ENCODE peak calls at places on chromosomes 6 and 20, in four cellular contexts. J is K562, D is GM12878, E is HepG2. A is an unnamed sample.

GRCh38 chr6:36678488-36679042 is at the start of gene CDKN1A:
- DNase-seq in J (peak), D (no peak), E (peak), A (peak)

GRCh38 chr20:5786930-5787826 is 37.0 kb downstream of the SHLD1 start:
- DNase-seq in J (no peak), D (no peak), E (no peak), A (no peak)

GRCh38 chr6:12957321-12958051 is 240.9 kb downstream of the PHACTR1 start:
- DNase-seq in J (no peak), D (no peak), E (no peak), A (peak)

GRCh38 chr6:118559659-118560058 is 11.6 kb downstream of the PLN start:
- DNase-seq in J (no peak), D (no peak), E (no peak), A (no peak)

GRCh38 chr20:603116-603640 is 6.9 kb downstream of the TCF15 start:
- DNase-seq in J (no peak), D (no peak), E (no peak), A (no peak)

GRCh38 chr20:50585678-50586077 is 75.5 kb downstream of the PTPN1 start:
- DNase-seq in J (no peak), D (no peak), E (no peak), A (no peak)

GRCh38 chr20:44464514-44464913 is 11.2 kb upstream of the TTPAL start:
- DNase-seq in J (no peak), D (no peak), E (peak), A (no peak)

GRCh38 chr6:35492664-35493284 is 4.1 kb downstream of the TEAD3 start:
- DNase-seq in J (no peak), D (no peak), E (no peak), A (no peak)

GRCh38 chr6:131043902-131044447 is 19.1 kb downstream of the EPB41L2 start:
- DNase-seq in J (no peak), D (no peak), E (no peak), A (no peak)

GRCh38 chr6:130322673-130323268 is 43.0 kb upstream of the TMEM200A start:
- DNase-seq in J (peak), D (peak), E (peak), A (peak)

GRCh38 chr20:41862023-41862422 is 243.8 kb upstream of the CHD6 start:
- DNase-seq in J (no peak), D (no peak), E (no peak), A (peak)

GRCh38 chr20:53224851-53225250 is 252.7 kb downstream of the TSHZ2 start:
- DNase-seq in J (no peak), D (no peak), E (no peak), A (no peak)

GRCh38 chr20:37943033-37943432 is 40.1 kb downstream of the VSTM2L start:
- DNase-seq in J (no peak), D (no peak), E (no peak), A (no peak)

GRCh38 chr6:35087361-35088280 is 53.5 kb downstream of the TCP11 start:
- DNase-seq in J (no peak), D (no peak), E (no peak), A (no peak)

GRCh38 chr6:89930789-89931188 is 36.5 kb downstream of the GJA10 start:
- DNase-seq in J (no peak), D (no peak), E (no peak), A (no peak)

GRCh38 chr6:106895703-106896040 is 78.9 kb downstream of the CD24 start:
- DNase-seq in J (no peak), D (no peak), E (no peak), A (no peak)

GRCh38 chr6:88360203-88360797 is 194.2 kb upstream of the CNR1 start:
- DNase-seq in J (no peak), D (no peak), E (peak), A (no peak)

GRCh38 chr6:30358340-30358679 is 13.4 kb downstream of the RPP21 start:
- DNase-seq in J (no peak), D (no peak), E (no peak), A (no peak)

GRCh38 chr20:56839222-56839621 is 210.1 kb downstream of the TFAP2C start:
- DNase-seq in J (no peak), D (no peak), E (no peak), A (no peak)

GRCh38 chr20:24066075-24066700 is 77.6 kb upstream of the GGTLC1 start:
- DNase-seq in J (no peak), D (no peak), E (no peak), A (no peak)

GRCh38 chr6:104606361-104606760 is 253.4 kb downstream of the HACE1 start:
- DNase-seq in J (no peak), D (no peak), E (no peak), A (no peak)

GRCh38 chr6:52574709-52575489 is 2.0 kb downstream of the TRAM2 start:
- DNase-seq in J (peak), D (peak), E (no peak), A (no peak)

GRCh38 chr6:69732640-69733039 is 64.2 kb downstream of the LMBRD1 start:
- DNase-seq in J (peak), D (peak), E (no peak), A (no peak)

GRCh38 chr20:48725589-48725991 is 102.2 kb downstream of the PREX1 start:
- DNase-seq in J (peak), D (no peak), E (no peak), A (no peak)

GRCh38 chr6:136782021-136782770 is 10.1 kb downstream of the MAP3K5 start:
- DNase-seq in J (no peak), D (no peak), E (no peak), A (no peak)

GRCh38 chr6:23420659-23421350 is 705.2 kb upstream of the NRSN1 start:
- DNase-seq in J (no peak), D (no peak), E (no peak), A (no peak)

GRCh38 chr6:22980446-22980845 is 411.1 kb downstream of the HDGFL1 start:
- DNase-seq in J (no peak), D (no peak), E (no peak), A (no peak)

GRCh38 chr20:39326050-39326449 is 363.9 kb downstream of the DHX35 start:
- DNase-seq in J (no peak), D (no peak), E (no peak), A (no peak)

GRCh38 chr6:7219310-7219709 is 93.7 kb downstream of the SSR1 start:
- DNase-seq in J (peak), D (no peak), E (peak), A (no peak)

GRCh38 chr6:154402081-154402780 is 45.6 kb upstream of the IPCEF1 start:
- DNase-seq in J (no peak), D (no peak), E (no peak), A (no peak)

GRCh38 chr20:4053516-4053919 is 38.2 kb upstream of the RNF24 start:
- DNase-seq in J (no peak), D (no peak), E (no peak), A (no peak)

GRCh38 chr6:54878705-54879104 is 32.1 kb downstream of the FAM83B start:
- DNase-seq in J (no peak), D (no peak), E (peak), A (no peak)

GRCh38 chr6:158286413-158286812 is 25.9 kb upstream of the TULP4 start:
- DNase-seq in J (no peak), D (no peak), E (no peak), A (no peak)

GRCh38 chr20:44450279-44450937 is 25.3 kb upstream of the TTPAL start:
- DNase-seq in J (no peak), D (no peak), E (no peak), A (no peak)

GRCh38 chr6:48736486-48737206 is 625.6 kb upstream of the PTCHD4 start:
- DNase-seq in J (no peak), D (no peak), E (no peak), A (no peak)

GRCh38 chr6:46794068-46794467 is 879 bp downstream of the MEP1A start:
- DNase-seq in J (no peak), D (no peak), E (no peak), A (no peak)

GRCh38 chr20:32909896-32910571 is 51.3 kb downstream of the EFCAB8 start:
- DNase-seq in J (no peak), D (no peak), E (no peak), A (no peak)

DNA sequence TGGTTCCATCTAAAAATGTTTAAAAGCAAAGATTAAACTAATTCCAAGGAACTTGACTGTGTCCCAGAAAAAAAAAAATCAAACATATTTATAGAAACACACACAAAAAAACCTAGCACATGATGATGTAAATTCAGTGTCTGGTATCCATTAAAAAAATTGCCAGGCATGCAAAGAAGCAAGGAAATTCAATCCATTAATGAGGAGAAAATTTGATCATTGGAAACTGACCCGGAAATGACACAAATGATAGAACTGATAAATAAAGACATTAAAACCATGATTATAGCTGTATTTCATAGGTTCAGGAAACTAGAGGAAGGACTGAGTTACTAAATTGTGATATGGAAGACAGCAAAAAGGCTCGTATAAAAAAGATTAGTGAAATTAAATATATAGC is 34.7 kb downstream of the PDYN start:
- DNase-seq in J (no peak), D (no peak), E (no peak), A (no peak)
- TF ChIP-seq MAX in J (no peak), D (no peak), E (no peak), A (no peak)

GRCh38 chr6:43812850-43813584 is 43.0 kb downstream of the VEGFA start:
- DNase-seq in J (no peak), D (peak), E (no peak), A (no peak)
- TF ChIP-seq ETV6 in J (no peak), D (no peak), E (no peak), A (no peak)

DNA sequence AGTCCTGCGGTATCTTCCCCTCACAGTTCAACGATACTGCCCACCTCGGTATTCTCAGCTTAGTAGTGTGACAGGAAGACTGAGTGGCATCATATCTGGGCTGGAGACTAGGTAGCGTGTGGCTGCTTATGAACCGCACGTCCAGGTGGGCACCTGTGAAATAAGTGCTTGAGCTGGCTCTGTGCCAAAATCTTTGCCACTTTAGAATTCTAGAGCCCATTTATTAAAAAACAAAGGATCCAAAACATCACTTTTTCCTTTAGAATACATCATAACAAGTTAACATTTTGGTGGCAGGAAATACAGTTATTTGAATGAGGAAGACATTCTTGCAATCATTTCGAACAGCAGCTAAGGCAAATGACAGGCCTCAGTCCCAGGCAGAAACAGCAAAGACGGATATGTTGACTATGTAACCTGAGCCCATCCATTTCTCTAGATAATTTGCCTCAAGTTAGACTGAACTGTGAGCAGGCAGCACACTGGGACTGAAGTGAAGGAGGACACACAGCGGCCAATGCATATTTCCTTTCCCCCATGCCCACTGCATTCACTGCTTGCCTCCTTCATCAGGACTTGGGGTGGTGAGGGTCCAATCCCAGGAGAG is 136.6 kb downstream of the GMDS start:
- DNase-seq in J (no peak), D (no peak), E (peak), A (no peak)
- TF ChIP-seq MAX in J (no peak), D (no peak), E (no peak), A (no peak)

DNA sequence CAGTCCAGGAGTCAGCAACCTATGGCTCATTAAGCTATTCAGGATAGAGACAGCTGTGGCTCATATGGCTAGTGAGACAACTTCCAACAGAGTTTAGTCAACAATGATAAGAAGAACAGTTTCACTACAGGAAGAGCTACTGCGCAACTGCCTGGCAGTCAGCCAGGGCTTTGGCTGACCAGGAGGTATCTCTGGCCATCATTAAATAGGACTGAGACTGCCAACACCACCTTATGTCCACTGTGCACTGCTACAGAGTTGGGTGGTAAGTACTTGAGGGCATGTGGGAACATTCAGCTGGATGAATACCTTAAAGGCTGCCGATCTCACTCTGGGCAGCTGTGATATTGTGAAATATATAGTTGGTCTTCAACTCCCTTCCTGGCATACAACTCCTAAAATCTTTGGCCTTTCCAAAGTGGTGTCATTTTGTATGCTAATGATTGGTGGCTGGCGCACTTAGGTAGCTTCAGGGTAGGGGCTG is 52.2 kb upstream of the FAM83C start:
- DNase-seq in J (peak), D (no peak), E (peak), A (no peak)
- TF ChIP-seq ETV6 in J (no peak), D (no peak), E (no peak), A (no peak)

DNA sequence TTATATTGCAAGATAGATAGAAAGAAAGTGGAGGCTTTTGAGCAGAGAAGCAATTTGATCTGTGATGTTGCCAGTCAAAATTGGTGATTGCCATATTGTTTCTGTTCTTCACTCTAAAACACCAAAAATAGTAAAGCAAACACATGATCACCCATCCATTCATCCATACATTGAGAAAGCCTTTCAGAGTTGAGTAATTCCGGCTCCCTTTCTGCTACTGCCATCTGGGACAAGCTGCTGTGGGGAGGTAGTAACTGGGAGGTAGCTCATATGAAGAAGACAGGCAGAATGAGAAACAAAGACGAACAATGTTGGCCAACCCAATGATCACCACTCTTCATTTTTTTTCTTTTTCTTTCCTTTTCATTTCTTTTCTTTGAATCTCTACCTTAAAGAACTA is 51.1 kb upstream of the HBS1L start:
- DNase-seq in J (no peak), D (no peak), E (no peak), A (no peak)
- TF ChIP-seq MAX in J (no peak), D (no peak), E (no peak), A (no peak)

GRCh38 chr6:3229566-3230274 is 2.3 kb upstream of the TUBB2B start:
- DNase-seq in J (peak), D (no peak), E (no peak), A (peak)
- TF ChIP-seq ETV6 in J (no peak), D (no peak), E (no peak), A (no peak)

DNA sequence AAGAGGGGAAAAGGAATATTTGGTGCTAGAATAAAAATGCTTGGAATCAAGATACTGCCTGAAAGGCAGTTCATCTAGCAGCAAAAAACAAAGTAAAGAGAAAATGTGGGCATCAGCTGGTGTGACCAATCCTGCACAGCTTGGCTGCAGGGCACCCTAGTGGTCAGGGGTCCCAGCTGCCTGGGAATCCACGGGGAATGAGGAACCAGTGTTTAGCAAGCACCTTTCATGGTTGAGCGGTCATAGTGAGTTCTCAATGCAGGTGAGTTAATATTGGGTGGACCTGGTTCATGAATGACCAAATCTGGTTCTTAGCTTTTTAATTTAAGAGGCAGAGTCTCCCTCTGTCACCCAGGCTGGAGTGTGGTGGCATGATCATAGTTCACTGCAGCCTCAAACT is 53.3 kb downstream of the CAP2 start:
- DNase-seq in J (no peak), D (no peak), E (no peak), A (peak)
- TF ChIP-seq MAX in J (no peak), D (no peak), E (no peak), A (no peak)

DNA sequence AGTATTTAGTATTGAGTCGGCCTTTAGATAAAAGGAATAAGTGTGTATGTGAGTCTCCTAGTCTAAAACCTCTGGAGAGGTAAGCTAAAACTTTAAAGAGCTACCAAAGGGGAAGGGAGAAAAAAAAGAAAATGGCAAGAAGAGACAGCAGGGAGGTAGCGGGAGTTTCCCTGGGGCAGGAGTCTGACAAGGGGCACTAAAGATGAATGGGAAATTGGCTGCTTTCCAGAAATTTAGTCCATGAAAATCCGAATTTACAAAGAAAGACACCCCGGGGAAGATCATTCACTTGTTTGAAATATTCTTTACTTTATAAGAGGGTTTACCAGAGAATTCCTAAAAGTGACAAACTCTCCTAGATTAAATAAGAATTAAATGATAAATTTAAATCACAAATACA is 19.3 kb downstream of the RMND1 start:
- DNase-seq in J (no peak), D (no peak), E (no peak), A (no peak)
- TF ChIP-seq ETV6 in J (no peak), D (no peak), E (no peak), A (no peak)

DNA sequence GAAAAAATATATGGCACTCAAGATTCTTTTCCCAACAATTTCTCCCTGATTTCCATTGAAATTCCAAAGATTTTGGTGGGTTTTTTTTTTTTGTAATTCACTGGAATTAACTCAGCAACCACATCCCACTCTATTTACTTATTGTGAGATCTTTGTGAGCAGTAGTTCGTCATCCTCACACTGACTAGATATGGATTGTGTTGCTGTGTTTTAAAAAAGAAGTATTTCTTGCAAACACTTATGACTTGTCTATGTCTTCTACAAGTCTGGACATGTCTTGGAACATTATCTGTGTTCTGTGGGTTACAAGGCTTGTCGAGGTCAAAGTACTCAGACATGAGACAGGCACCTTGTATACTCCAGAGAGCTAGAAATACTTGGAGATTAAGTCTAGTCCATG is 7.3 kb upstream of the TENT5A start:
- DNase-seq in J (no peak), D (no peak), E (no peak), A (no peak)
- TF ChIP-seq MAX in J (no peak), D (no peak), E (no peak), A (no peak)

A was measured in WTC11.